ENCODE peak calls at places on chromosomes 12 and 14, in four cellular contexts. G is HT-29, R is fibroblast of mammary gland, L is anterior cingulate cortex. O is an unnamed sample.

GRCh38 chr14:92729632-92730358 is 18.6 kb downstream of the LGMN start:
- DNase-seq in G (peak), R (peak), L (no peak), O (no peak)

GRCh38 chr12:68785358-68785757 is 22.6 kb upstream of the MDM2 start:
- DNase-seq in G (no peak), R (peak), L (no peak), O (no peak)

GRCh38 chr14:91354221-91354916 is 63.3 kb downstream of the CCDC88C start:
- DNase-seq in G (no peak), R (peak), L (no peak), O (no peak)

GRCh38 chr12:114399664-114400211 is 6.2 kb downstream of the TBX5 start:
- DNase-seq in G (peak), R (peak), L (no peak), O (no peak)

GRCh38 chr14:22994762-22995275 is 12.5 kb upstream of the AJUBA start:
- DNase-seq in G (no peak), R (peak), L (no peak), O (no peak)

GRCh38 chr14:68113328-68113930 is 293.9 kb downstream of the RAD51B start:
- DNase-seq in G (no peak), R (no peak), L (no peak), O (no peak)

GRCh38 chr14:68397371-68397779 is 395.5 kb downstream of the ZFP36L1 start:
- DNase-seq in G (no peak), R (no peak), L (no peak), O (no peak)

GRCh38 chr12:51867796-51868428 is 19.4 kb upstream of the FIGNL2 start:
- DNase-seq in G (no peak), R (no peak), L (no peak), O (no peak)

GRCh38 chr12:29891792-29892191 is 108.0 kb upstream of the TMTC1 start:
- DNase-seq in G (no peak), R (no peak), L (no peak), O (no peak)

O was measured in cerebellar nuclear complex.